ENCODE peak calls at places on chromosomes 1 and 21, in five cellular contexts. One of them, this sample, is unnamed.

GRCh38 chr1:41103761-41104160 is 82.2 kb upstream of the SLFNL1 start:
- DNase-seq in HCT116: no peak
- DNase-seq in SK-N-SH: no peak
- DNase-seq in H1: no peak
- DNase-seq in K562: no peak
- DNase-seq in this sample: no peak

GRCh38 chr1:221886311-221887090 is 144.6 kb upstream of the DUSP10 start:
- DNase-seq in H1: no peak
- DNase-seq in SK-N-SH: no peak
- DNase-seq in HCT116: no peak
- DNase-seq in K562: no peak
- DNase-seq in this sample: no peak

GRCh38 chr1:57633881-57634280 is 210.0 kb upstream of the DAB1 start:
- DNase-seq in SK-N-SH: no peak
- DNase-seq in K562: no peak
- DNase-seq in HCT116: no peak
- DNase-seq in H1: no peak
- DNase-seq in this sample: no peak

GRCh38 chr1:62230724-62231123 is 36.1 kb downstream of the L1TD1 start:
- DNase-seq in HCT116: peak; percentile 81
- DNase-seq in SK-N-SH: no peak
- DNase-seq in H1: no peak
- DNase-seq in K562: no peak
- DNase-seq in this sample: no peak

GRCh38 chr1:183604048-183604808 is 14.0 kb upstream of the NCF2 start:
- DNase-seq in HCT116: no peak
- DNase-seq in SK-N-SH: no peak
- DNase-seq in H1: peak; percentile 36
- DNase-seq in K562: peak; percentile 62
- DNase-seq in this sample: no peak

GRCh38 chr1:175198332-175198731 is 5.8 kb upstream of the KIAA0040 start:
- DNase-seq in H1: no peak
- DNase-seq in SK-N-SH: no peak
- DNase-seq in HCT116: no peak
- DNase-seq in K562: no peak
- DNase-seq in this sample: no peak

GRCh38 chr1:31374511-31375196 is 1.8 kb upstream of the FABP3 start:
- DNase-seq in SK-N-SH: no peak
- DNase-seq in HCT116: no peak
- DNase-seq in K562: no peak
- DNase-seq in H1: no peak
- DNase-seq in this sample: no peak

GRCh38 chr1:202752799-202753198 is 42.5 kb upstream of the SYT2 start:
- DNase-seq in SK-N-SH: no peak
- DNase-seq in H1: no peak
- DNase-seq in K562: no peak
- DNase-seq in HCT116: no peak
- DNase-seq in this sample: no peak

GRCh38 chr1:173474097-173474779 is 2.9 kb upstream of the PRDX6 start:
- DNase-seq in K562: no peak
- DNase-seq in SK-N-SH: no peak
- DNase-seq in H1: no peak
- DNase-seq in HCT116: no peak
- DNase-seq in this sample: no peak

GRCh38 chr1:61978866-61979265 is 215.8 kb upstream of the L1TD1 start:
- DNase-seq in HCT116: no peak
- DNase-seq in SK-N-SH: no peak
- DNase-seq in H1: no peak
- DNase-seq in K562: no peak
- DNase-seq in this sample: no peak

GRCh38 chr1:162682013-162682419 is 49.8 kb downstream of the DDR2 start:
- DNase-seq in K562: no peak
- DNase-seq in HCT116: no peak
- DNase-seq in SK-N-SH: no peak
- DNase-seq in H1: no peak
- DNase-seq in this sample: no peak

GRCh38 chr1:245888809-245889208 is 618.3 kb downstream of the SMYD3 start:
- DNase-seq in HCT116: peak; percentile 23
- DNase-seq in SK-N-SH: no peak
- DNase-seq in K562: no peak
- DNase-seq in H1: no peak
- DNase-seq in this sample: peak; percentile 60

GRCh38 chr1:203584040-203584439 is 42.6 kb upstream of the ATP2B4 start:
- DNase-seq in H1: no peak
- DNase-seq in K562: no peak
- DNase-seq in HCT116: no peak
- DNase-seq in SK-N-SH: no peak
- DNase-seq in this sample: no peak

GRCh38 chr1:211985556-211986264 is 49.6 kb downstream of the INTS7 start:
- DNase-seq in K562: no peak
- DNase-seq in SK-N-SH: no peak
- DNase-seq in H1: no peak
- DNase-seq in HCT116: no peak
- DNase-seq in this sample: no peak

GRCh38 chr1:47805826-47806450 is 191.2 kb downstream of the TRABD2B start:
- DNase-seq in K562: no peak
- DNase-seq in HCT116: no peak
- DNase-seq in SK-N-SH: peak; percentile 77
- DNase-seq in H1: no peak
- DNase-seq in this sample: no peak

GRCh38 chr1:16012590-16013219 is 5.1 kb downstream of the HSPB7 start:
- DNase-seq in K562: peak; percentile 95
- DNase-seq in H1: peak; percentile 87
- DNase-seq in SK-N-SH: peak; percentile 77
- DNase-seq in HCT116: peak; percentile 8
- DNase-seq in this sample: peak; percentile 72
- TF ChIP-seq JUND in K562: no peak
- TF ChIP-seq JUND in H1: no peak
- TF ChIP-seq JUND in SK-N-SH: no peak
- TF ChIP-seq JUND in HCT116: no peak
- TF ChIP-seq JUND in this sample: no peak

GRCh38 chr1:15935056-15935950 is 40.6 kb downstream of the ZBTB17 start:
- DNase-seq in K562: no peak
- DNase-seq in SK-N-SH: no peak
- DNase-seq in H1: no peak
- DNase-seq in HCT116: no peak
- DNase-seq in this sample: no peak
- TF ChIP-seq JUND in K562: no peak
- TF ChIP-seq JUND in SK-N-SH: no peak
- TF ChIP-seq JUND in H1: no peak
- TF ChIP-seq JUND in HCT116: no peak
- TF ChIP-seq JUND in this sample: no peak

DNA sequence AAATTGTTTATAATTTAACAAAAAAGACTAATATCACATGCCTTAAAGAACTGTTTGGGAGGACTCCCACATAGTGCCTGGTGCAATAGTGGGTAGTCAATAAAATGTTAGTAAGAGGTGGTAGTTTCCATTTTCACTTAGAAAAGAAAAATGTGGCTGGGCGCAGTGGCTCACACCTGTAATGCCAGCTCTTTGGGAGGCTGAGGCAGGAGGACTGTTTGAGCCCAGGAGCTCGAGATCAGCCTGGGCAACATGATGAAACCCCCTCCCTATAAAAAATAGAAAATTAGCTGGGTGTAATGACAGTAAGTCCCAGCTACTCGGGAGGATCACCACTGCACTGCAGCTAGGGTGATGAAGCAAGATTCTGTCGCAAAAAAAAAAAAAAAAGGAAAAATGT is 24.5 kb downstream of the C21orf91 start:
- DNase-seq in SK-N-SH: no peak
- DNase-seq in H1: no peak
- DNase-seq in K562: no peak
- DNase-seq in HCT116: no peak
- DNase-seq in this sample: no peak
- TF ChIP-seq JUND in SK-N-SH: no peak
- TF ChIP-seq JUND in H1: no peak
- TF ChIP-seq JUND in K562: no peak
- TF ChIP-seq JUND in HCT116: no peak
- TF ChIP-seq JUND in this sample: no peak

GRCh38 chr1:115652236-115652788 is 10.5 kb downstream of the VANGL1 start:
- DNase-seq in K562: no peak
- DNase-seq in H1: no peak
- DNase-seq in SK-N-SH: no peak
- DNase-seq in HCT116: no peak
- DNase-seq in this sample: no peak
- TF ChIP-seq JUND in K562: no peak
- TF ChIP-seq JUND in H1: no peak
- TF ChIP-seq JUND in SK-N-SH: no peak
- TF ChIP-seq JUND in HCT116: no peak
- TF ChIP-seq JUND in this sample: no peak

DNA sequence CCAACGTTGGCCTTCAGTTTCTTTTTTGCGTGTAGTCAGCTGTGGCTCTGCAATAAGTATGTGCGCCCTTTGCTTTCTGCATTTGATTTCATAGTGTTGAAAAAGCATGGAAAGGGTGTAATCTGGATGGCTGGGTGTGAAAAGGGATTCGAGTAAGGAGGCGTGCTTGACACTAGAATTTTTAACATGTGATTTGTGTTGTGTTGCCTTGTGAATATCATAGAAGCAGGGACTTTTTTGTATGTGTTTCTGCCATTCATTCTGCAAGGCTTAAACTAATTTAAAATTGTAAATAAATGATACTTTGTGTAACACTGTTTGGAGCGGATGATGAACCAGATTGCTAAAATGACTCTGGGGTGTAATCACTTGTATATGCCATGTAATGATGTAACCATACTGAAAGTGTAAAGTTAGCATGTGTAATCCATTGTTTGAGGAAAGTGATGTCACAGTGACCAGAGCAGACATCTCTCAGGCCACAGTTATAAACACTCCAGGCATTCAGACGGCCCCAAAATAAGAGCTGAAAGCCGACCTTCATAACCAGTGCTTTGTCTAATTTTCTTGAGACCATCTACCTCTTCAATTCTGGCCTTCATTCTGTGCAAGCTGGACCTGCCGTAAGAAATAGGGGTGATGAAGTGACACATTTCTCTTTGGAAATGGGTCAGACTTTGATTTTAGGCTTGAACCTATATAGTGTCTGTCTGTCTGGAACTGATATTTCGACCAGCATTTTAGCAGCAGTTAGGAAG is 616 bp downstream of the SH3BGR start:
- DNase-seq in K562: no peak
- DNase-seq in H1: no peak
- DNase-seq in SK-N-SH: no peak
- DNase-seq in HCT116: no peak
- DNase-seq in this sample: no peak
- TF ChIP-seq JUND in K562: peak; percentile 75
- TF ChIP-seq JUND in H1: no peak
- TF ChIP-seq JUND in SK-N-SH: no peak
- TF ChIP-seq JUND in HCT116: no peak
- TF ChIP-seq JUND in this sample: no peak

GRCh38 chr1:180117764-180118116 is 36.9 kb upstream of the QSOX1 start:
- DNase-seq in H1: no peak
- DNase-seq in SK-N-SH: no peak
- DNase-seq in HCT116: peak; percentile 12
- DNase-seq in K562: no peak
- DNase-seq in this sample: no peak

GRCh38 chr1:180123463-180123936 is 31.2 kb upstream of the QSOX1 start:
- DNase-seq in K562: no peak
- DNase-seq in SK-N-SH: no peak
- DNase-seq in HCT116: no peak
- DNase-seq in H1: no peak
- DNase-seq in this sample: no peak
- TF ChIP-seq JUND in K562: no peak
- TF ChIP-seq JUND in SK-N-SH: no peak
- TF ChIP-seq JUND in HCT116: no peak
- TF ChIP-seq JUND in H1: no peak
- TF ChIP-seq JUND in this sample: no peak

DNA sequence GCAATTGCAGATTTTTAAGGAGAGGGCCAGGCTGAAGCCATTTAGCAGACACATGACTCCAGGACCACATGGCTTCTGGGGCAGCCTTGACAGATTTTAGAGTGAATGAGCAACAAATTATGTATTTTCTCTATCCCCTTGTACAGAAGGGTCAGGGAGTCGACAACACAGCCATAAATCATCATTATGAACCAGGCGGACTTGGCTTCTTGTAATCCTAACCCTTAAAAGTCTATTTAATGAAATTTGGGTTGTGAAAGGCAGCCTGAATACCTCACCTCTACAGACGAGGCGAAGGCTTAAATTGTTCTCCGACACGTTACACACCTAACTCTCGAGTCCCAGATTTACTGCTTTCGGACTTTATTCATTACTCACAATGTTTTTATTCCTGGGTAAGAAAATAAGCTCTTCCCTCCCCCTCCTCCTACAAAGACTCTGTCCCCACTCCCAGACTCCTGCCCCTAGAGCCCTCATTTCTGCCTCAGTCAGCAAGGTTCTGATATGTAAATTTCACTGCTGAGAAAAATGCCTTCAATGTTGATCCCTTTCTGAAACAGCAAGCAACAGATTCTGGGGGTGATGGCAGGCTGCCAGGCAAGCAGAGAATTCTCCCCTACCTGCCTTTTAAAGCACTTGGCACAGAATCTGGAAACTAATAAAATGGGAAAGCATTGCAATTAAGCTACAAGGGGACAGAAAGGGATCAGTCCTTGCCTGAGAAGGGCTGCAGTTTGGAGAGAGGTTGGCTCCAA is 51.6 kb downstream of the PLPP3 start:
- DNase-seq in H1: no peak
- DNase-seq in HCT116: no peak
- DNase-seq in SK-N-SH: no peak
- DNase-seq in K562: no peak
- DNase-seq in this sample: no peak
- TF ChIP-seq JUND in H1: no peak
- TF ChIP-seq JUND in HCT116: no peak
- TF ChIP-seq JUND in SK-N-SH: no peak
- TF ChIP-seq JUND in K562: no peak
- TF ChIP-seq JUND in this sample: no peak